ENCODE peak calls at places on chromosomes 16 and 17, in seven cellular contexts. H is H9, C is trophoblast cell, O is IMR-90, B is neuronal stem cell, J is H1, T is mesenchymal stem cell. Y is an unnamed sample. For H3K4me1 and H3K27me3, the result is how much of the 10 kb centered on the place peaks cover.

GRCh38 chr16:50580180-50580771 is 32.1 kb downstream of the NKD1 start:
- DNase-seq in H (no peak), C (no peak), O (no peak), B (no peak), J (no peak), T (no peak), Y (no peak)

GRCh38 chr17:47423406-47424295 is 99.9 kb downstream of the EFCAB13 start:
- DNase-seq in H (peak), C (peak), O (no peak), B (no peak), J (peak), T (peak), Y (peak)

GRCh38 chr17:74037320-74037719 is 166.2 kb upstream of the RPL38 start:
- DNase-seq in H (no peak), C (no peak), O (no peak), B (no peak), J (no peak), T (no peak), Y (peak)

GRCh38 chr17:55897301-55897700 is 146.4 kb downstream of the PCTP start:
- DNase-seq in H (no peak), C (peak), O (no peak), B (no peak), J (no peak), T (no peak), Y (no peak)

GRCh38 chr17:80832266-80832676 is 159.4 kb upstream of the CHMP6 start:
- DNase-seq in H (peak), C (peak), O (peak), B (no peak), J (no peak), T (peak), Y (peak)

GRCh38 chr17:19288453-19288852 is 51.3 kb downstream of the EPN2 start:
- DNase-seq in H (peak), C (peak), O (no peak), B (no peak), J (peak), T (no peak), Y (peak)

GRCh38 chr17:27315322-27315721 is 21.4 kb downstream of the WSB1 start:
- DNase-seq in H (peak), C (peak), O (peak), B (no peak), J (no peak), T (no peak), Y (no peak)

GRCh38 chr16:84569382-84569987 is 48.4 kb downstream of the COTL1 start:
- DNase-seq in H (no peak), C (peak), O (no peak), B (no peak), J (no peak), T (no peak), Y (no peak)

GRCh38 chr17:18005496-18005895 is 32.8 kb downstream of the DRC3 start:
- DNase-seq in H (no peak), C (peak), O (no peak), B (no peak), J (no peak), T (no peak), Y (no peak)

GRCh38 chr16:35144212-35144932 is 1685.0 kb downstream of the TP53TG3F start:
- DNase-seq in H (no peak), C (no peak), O (no peak), B (no peak), J (no peak), T (no peak), Y (no peak)

GRCh38 chr17:2089021-2089422 is 34.1 kb downstream of the HIC1 start:
- DNase-seq in H (no peak), C (peak), O (peak), B (no peak), J (no peak), T (peak), Y (no peak)

GRCh38 chr17:59466943-59467801 is 98.2 kb upstream of the DHX40 start:
- DNase-seq in H (no peak), C (no peak), O (no peak), B (no peak), J (no peak), T (no peak), Y (peak)

GRCh38 chr17:49217651-49218413 is 7.3 kb downstream of the ABI3 start:
- DNase-seq in H (no peak), C (peak), O (no peak), B (no peak), J (no peak), T (no peak), Y (no peak)

GRCh38 chr17:49214665-49215360 is 4.3 kb downstream of the ABI3 start:
- DNase-seq in H (no peak), C (no peak), O (no peak), B (no peak), J (no peak), T (no peak), Y (no peak)

GRCh38 chr17:49216482-49216881 is 6.0 kb downstream of the ABI3 start:
- DNase-seq in H (no peak), C (no peak), O (no peak), B (no peak), J (no peak), T (no peak), Y (no peak)

GRCh38 chr17:49218941-49219913 is 8.7 kb downstream of the ABI3 start:
- DNase-seq in H (peak), C (peak), O (no peak), B (no peak), J (no peak), T (no peak), Y (no peak)

GRCh38 chr17:49216953-49217650 is 6.6 kb downstream of the ABI3 start:
- DNase-seq in H (no peak), C (peak), O (no peak), B (no peak), J (no peak), T (no peak), Y (no peak)
- H3K4me1 ChIP-seq in H (under half), C (under half), O (under half), B (under half), J (under half), T (under half), Y (under half)

GRCh38 chr16:86079185-86079885 is 180.4 kb downstream of the IRF8 start:
- DNase-seq in H (peak), C (no peak), O (no peak), B (no peak), J (no peak), T (no peak), Y (no peak)

GRCh38 chr16:86080131-86080875 is 181.3 kb downstream of the IRF8 start:
- DNase-seq in H (peak), C (no peak), O (no peak), B (no peak), J (no peak), T (no peak), Y (no peak)

GRCh38 chr16:86077243-86077940 is 178.4 kb downstream of the IRF8 start:
- DNase-seq in H (peak), C (no peak), O (no peak), B (no peak), J (no peak), T (no peak), Y (no peak)

GRCh38 chr16:86076606-86077005 is 177.6 kb downstream of the IRF8 start:
- DNase-seq in H (no peak), C (no peak), O (no peak), B (no peak), J (no peak), T (no peak), Y (no peak)

GRCh38 chr16:86078121-86078600 is 179.2 kb downstream of the IRF8 start:
- DNase-seq in H (peak), C (no peak), O (no peak), B (no peak), J (no peak), T (no peak), Y (no peak)
- H4K8ac ChIP-seq in H (no peak), C (no peak), O (no peak), B (no peak), J (no peak), T (no peak), Y (no peak)

DNA sequence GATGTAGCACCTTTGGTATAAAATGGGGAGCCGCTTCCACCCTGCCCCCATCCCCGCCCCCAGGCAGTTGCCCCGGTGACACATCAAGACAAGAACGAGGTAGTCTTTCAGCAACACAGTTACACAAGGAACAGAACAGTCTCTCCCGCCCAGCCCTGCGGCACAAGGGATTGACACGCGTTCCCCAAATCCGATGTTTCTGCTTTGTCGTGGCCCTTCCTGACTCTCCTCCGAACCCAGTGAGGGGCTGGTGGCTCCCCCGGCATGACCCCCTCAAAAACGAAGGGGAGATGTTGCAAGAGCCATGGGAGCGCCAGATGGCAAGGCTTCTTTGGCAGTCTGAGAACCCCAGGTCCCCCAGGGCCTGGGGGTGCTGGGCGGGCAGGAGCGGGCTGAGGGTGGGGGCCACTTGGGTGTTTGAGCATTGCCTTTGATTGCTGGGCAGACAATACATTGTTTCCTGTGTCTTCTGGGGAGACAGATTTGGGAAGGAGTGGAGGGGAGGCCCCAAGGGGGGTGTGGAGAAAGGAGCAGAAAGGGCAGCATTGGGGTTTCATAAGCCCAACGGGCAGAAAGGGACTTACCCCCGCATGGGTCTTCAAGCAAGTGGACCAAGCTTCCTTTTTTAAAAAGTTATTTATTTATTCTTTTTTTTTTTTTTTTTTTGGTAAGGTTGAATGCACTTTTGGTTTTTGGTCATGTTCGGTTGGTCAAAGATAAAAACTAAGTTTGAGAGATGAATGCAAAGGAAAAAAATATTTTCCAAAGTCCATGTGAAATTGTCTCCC is 16.6 kb downstream of the COL1A1 start:
- DNase-seq in H (no peak), C (peak), O (peak), B (no peak), J (no peak), T (peak), Y (peak)
- H3K27me3 ChIP-seq in H (under half), C (under half), O (under half), B (under half), J (under half), T (under half), Y (under half)

DNA sequence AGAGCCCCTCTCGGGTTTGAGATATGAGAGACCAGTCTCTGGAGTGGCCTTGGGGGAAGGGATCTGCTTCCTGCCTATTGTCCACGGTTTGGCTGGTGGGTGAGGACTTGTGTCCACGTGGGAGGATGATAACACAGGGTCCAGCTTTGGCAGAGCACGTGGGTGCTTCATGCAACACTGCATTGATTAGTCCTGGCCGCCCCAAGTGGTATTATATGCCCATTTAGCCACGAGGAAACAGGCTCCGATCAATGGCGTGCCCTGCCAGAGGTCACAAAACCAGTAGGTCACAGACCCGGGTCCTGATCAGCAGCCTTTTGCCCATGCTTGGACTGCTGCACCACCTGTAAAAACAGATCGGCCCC is 141.6 kb downstream of the RGS9 start:
- DNase-seq in H (peak), C (no peak), O (no peak), B (no peak), J (no peak), T (no peak), Y (no peak)
- H3K4me1 ChIP-seq in H (under half), C (under half), O (under half), B (under half), J (under half), T (under half), Y (under half)

GRCh38 chr16:75682308-75682707 is 5.5 kb upstream of the CPHXL2 start:
- DNase-seq in H (no peak), C (no peak), O (no peak), B (no peak), J (no peak), T (no peak), Y (no peak)

GRCh38 chr16:75687361-75687760 is 10.6 kb upstream of the CPHXL2 start:
- DNase-seq in H (no peak), C (no peak), O (no peak), B (no peak), J (no peak), T (no peak), Y (no peak)
- H4K8ac ChIP-seq in H (no peak), C (no peak), O (no peak), B (no peak), J (no peak), T (no peak), Y (no peak)

DNA sequence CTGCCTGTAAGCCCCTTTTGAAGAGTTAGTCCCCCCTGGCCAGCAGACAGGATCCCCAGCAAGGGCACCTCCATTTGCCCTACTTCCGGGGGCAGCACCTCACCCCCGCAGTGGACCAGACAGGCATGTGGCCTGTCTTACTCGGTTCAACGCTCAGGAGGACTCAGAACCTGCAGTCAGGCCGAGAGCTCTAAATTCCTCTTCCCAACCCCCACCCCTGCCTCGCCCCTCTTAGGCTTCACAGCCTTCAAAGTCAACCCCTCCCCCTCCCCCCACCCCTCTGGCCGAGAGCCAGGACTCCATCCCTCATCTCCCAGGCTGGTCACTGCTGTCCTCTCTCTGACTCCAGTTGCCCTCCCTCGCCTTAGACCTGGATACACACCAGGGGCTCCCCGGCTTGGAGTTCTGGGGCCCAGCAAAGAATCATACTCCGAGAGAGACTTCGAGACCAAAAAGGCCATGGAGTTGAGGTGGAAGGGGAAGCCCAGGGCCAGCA is 8.1 kb upstream of the HS3ST6 start:
- DNase-seq in H (no peak), C (no peak), O (no peak), B (no peak), J (no peak), T (no peak), Y (peak)
- H3K27me3 ChIP-seq in H (under half), C (under half), O (under half), B (under half), J (under half), T (under half), Y (under half)